ENCODE peak calls at places on chromosome 19, in five cellular contexts. L, R, V, I and M are unnamed samples.
A peak's percentile ranks its signal among the peaks of the same experiment; 100 is the strongest.

GRCh38 chr19:47255947-47256687 is at the start of gene CCDC9:
- DNase-seq in L (peak; percentile 96), V (peak; percentile 84), R (peak; percentile 96), I (peak; percentile 97), M (peak; percentile 98)

GRCh38 chr19:10871711-10872550 is 578 bp downstream of the CARM1 start:
- DNase-seq in L (peak; percentile 53), V (no peak), I (no peak), R (no peak), M (peak; percentile 71)

GRCh38 chr19:952049-952679 is 26.3 kb downstream of the ARID3A start:
- DNase-seq in R (no peak), V (no peak), L (no peak), I (no peak), M (no peak)

GRCh38 chr19:33818426-33818825 is 21.8 kb downstream of the KCTD15 start:
- DNase-seq in R (no peak), V (no peak), L (no peak), I (no peak), M (peak; percentile 28)

GRCh38 chr19:55440411-55441105 is 2.5 kb downstream of the SHISA7 start:
- DNase-seq in L (no peak), I (no peak), V (no peak), R (no peak), M (no peak)

GRCh38 chr19:801030-801860 is 4.0 kb downstream of the PTBP1 start:
- DNase-seq in L (peak; percentile 87), I (peak; percentile 43), V (peak; percentile 32), R (peak; percentile 58), M (peak; percentile 88)

GRCh38 chr19:47661161-47661560 is 52.1 kb upstream of the EHD2 start:
- DNase-seq in L (no peak), V (no peak), R (no peak), I (no peak), M (no peak)

GRCh38 chr19:57560049-57560491 is 407 bp upstream of the ZNF550 start:
- DNase-seq in L (peak; percentile 42), V (peak; percentile 43), R (peak; percentile 93), I (peak; percentile 72), M (peak; percentile 41)

GRCh38 chr19:5293607-5294089 is 47.0 kb downstream of the PTPRS start:
- DNase-seq in V (no peak), R (peak; percentile 10), L (no peak), I (no peak), M (no peak)

GRCh38 chr19:4829001-4829712 is 2.4 kb downstream of the TICAM1 start:
- DNase-seq in R (no peak), V (no peak), L (no peak), I (no peak), M (no peak)

GRCh38 chr19:13400296-13400695 is 106.0 kb downstream of the CACNA1A start:
- DNase-seq in I (no peak), R (peak; percentile 25), V (no peak), L (no peak), M (no peak)

GRCh38 chr19:13398780-13399726 is 107.2 kb downstream of the CACNA1A start:
- DNase-seq in I (peak; percentile 79), L (peak; percentile 32), R (peak; percentile 97), V (peak; percentile 93), M (no peak)

GRCh38 chr19:13398182-13398581 is 108.1 kb downstream of the CACNA1A start:
- DNase-seq in L (no peak), V (no peak), I (no peak), R (no peak), M (no peak)

GRCh38 chr19:13399746-13400145 is 106.5 kb downstream of the CACNA1A start:
- DNase-seq in I (no peak), V (no peak), R (no peak), L (no peak), M (no peak)

GRCh38 chr19:13396256-13397080 is 109.8 kb downstream of the CACNA1A start:
- DNase-seq in R (peak; percentile 87), V (peak; percentile 25), L (no peak), I (peak; percentile 85), M (peak; percentile 54)
- TF ChIP-seq CTCF in R (no peak), V (no peak), L (no peak), I (no peak), M (no peak)

GRCh38 chr19:13092206-13092605 is 10.5 kb downstream of the LYL1 start:
- DNase-seq in I (no peak), V (no peak), L (no peak), R (no peak), M (no peak)
- TF ChIP-seq CTCF in I (no peak), V (no peak), L (no peak), R (no peak), M (no peak)

GRCh38 chr19:51107406-51108065 is 673 bp downstream of the CTU1 start:
- DNase-seq in V (no peak), L (no peak), R (peak; percentile 54), I (peak; percentile 16), M (no peak)

GRCh38 chr19:51110666-51110971 is 2.4 kb upstream of the CTU1 start:
- DNase-seq in I (no peak), R (no peak), V (no peak), L (no peak), M (no peak)

GRCh38 chr19:51111606-51112005 is 3.4 kb upstream of the CTU1 start:
- DNase-seq in I (no peak), L (no peak), R (no peak), V (no peak), M (no peak)

GRCh38 chr19:51108805-51109146 is 567 bp upstream of the CTU1 start:
- DNase-seq in R (no peak), V (no peak), L (no peak), I (no peak), M (no peak)

GRCh38 chr19:51108066-51108804 is at the start of gene CTU1:
- DNase-seq in V (peak; percentile 97), R (peak; percentile 99), I (peak; percentile 99), L (peak; percentile 99), M (peak; percentile 99)
- TF ChIP-seq CTCF in V (no peak), R (peak; percentile 16), I (no peak), L (no peak), M (no peak)

GRCh38 chr19:49127674-49128544 is 8.6 kb downstream of the PPFIA3 start:
- DNase-seq in R (peak; percentile 98), I (peak; percentile 96), V (peak; percentile 85), L (peak; percentile 97), M (peak; percentile 96)
- TF ChIP-seq CTCF in R (peak; percentile 4), I (peak; percentile 14), V (peak; percentile 26), L (no peak), M (peak; percentile 8)

DNA sequence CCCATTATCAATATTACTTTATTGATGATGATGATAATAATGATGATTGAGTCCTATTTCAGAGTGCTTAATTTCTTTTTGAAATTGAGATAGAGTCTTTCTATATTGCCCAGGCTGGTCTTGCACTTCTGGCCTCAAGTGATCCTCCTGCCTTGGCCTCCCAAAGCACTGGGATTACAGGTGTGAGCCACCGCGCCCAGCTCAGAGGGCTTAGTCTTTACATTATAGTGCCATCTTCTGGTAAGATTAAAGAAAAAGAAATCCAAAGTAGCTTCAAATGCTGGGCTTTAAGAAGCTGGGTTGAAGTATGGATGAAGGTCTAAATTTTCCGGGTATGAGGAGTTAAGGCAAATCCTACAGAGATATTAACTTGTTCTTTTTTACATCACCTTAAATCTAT is 3.4 kb upstream of the ZNF333 start:
- DNase-seq in V (peak; percentile 35), L (no peak), R (peak; percentile 50), I (peak; percentile 38), M (peak; percentile 55)
- TF ChIP-seq CTCF in V (peak; percentile 17), L (no peak), R (peak; percentile 21), I (peak; percentile 22), M (peak; percentile 34)

GRCh38 chr19:23440791-23441190 is 45.5 kb upstream of the ZNF91 start:
- DNase-seq in R (no peak), L (no peak), V (no peak), I (no peak), M (no peak)
- TF ChIP-seq CTCF in R (peak; percentile 41), L (peak; percentile 11), V (peak; percentile 13), I (peak; percentile 37), M (peak; percentile 22)

DNA sequence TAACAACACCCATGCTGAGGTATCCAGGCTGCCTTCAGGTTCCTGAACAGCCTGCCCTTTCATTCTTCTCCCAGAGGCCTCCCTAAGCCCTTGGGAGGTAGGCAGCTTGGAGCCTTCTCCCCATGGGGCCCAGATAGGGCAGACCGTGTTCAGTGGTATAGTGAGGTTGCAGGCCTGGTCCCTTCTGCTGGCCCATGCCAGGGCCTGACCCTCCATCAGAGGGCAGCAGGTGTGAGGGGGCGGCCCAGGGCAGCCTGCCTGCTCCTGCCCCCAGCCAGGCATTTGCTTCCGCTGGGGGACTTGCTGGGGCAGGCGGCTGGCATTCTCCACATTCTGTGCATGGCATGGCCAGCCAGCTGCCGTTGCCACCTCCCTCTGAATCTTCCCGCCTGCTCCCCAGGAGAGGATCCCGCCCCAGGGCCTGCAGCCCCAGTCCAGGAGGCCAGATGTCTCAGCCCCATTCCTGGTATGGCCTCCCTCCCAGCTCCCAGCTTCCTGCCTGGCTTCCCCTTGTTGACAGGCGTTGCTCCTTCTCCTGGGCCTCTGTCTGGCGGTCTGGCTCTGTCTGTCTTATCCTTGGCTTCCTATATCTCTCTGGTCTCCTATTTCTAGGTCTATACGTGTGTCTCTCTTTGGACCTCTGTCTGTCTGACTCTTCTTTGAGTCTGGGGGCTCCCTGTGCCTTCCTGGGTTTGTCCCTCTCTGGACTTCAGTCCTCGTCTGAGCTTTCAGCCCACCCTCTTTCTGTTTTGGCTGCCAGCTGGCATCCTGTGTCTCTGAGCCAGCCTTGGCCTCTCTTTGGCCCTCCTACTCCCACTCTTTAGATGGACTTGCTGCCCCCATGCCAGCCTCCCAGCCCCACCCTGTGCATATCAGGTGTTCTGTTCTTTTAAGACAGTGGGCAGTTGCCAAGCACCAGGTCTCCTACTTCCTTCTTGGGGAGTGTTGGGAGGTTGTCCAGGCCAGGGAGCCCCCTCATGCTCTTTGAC is 9.1 kb downstream of the CIC start:
- DNase-seq in I (no peak), V (peak; percentile 66), L (no peak), R (no peak), M (no peak)
- TF ChIP-seq CTCF in I (no peak), V (no peak), L (no peak), R (no peak), M (no peak)

GRCh38 chr19:2478324-2478755 is 2.4 kb downstream of the GADD45B start:
- DNase-seq in V (peak; percentile 78), I (peak; percentile 84), L (peak; percentile 42), R (peak; percentile 72), M (peak; percentile 86)
- TF ChIP-seq CTCF in V (peak; percentile 36), I (peak; percentile 29), L (peak; percentile 19), R (no peak), M (peak; percentile 24)

DNA sequence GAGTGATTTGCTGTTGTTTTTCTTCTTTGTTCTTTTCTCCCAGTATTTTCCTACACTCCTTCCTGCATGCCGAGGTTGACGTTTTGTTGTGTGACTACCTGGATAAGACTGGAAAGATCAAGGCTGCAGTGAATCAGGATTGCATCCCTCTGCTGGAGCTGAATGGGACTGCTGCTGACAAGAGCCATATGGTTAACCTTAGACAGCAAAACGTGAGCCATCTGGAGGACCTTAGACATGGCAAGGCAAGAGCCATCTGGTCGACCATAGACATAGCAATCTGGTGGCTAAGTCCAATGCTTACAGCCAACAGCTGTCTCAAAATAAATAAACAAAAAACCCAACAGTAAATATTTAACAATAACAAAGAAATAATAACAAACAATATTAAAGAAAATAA is 42.6 kb upstream of the ZNF91 start:
- DNase-seq in V (no peak), I (no peak), R (no peak), L (no peak), M (no peak)
- TF ChIP-seq CTCF in V (no peak), I (no peak), R (no peak), L (no peak), M (no peak)